ENCODE peak calls at places on chromosomes 11 and 22, in four cellular contexts. B is ovary, Y is AG04450, T is body of pancreas. I is an unnamed sample.

GRCh38 chr11:113549611-113550061 is 74.4 kb upstream of the DRD2 start:
- DNase-seq in Y (no peak), T (no peak), B (no peak), I (no peak)

GRCh38 chr11:8754241-8754640 is 71.6 kb downstream of the RPL27A start:
- DNase-seq in Y (no peak), B (no peak), T (no peak), I (no peak)

GRCh38 chr11:1054143-1055108 is 17.9 kb upstream of the MUC6 start:
- DNase-seq in T (no peak), Y (no peak), B (peak), I (peak)

GRCh38 chr11:290621-291231 is 1.8 kb downstream of the PGGHG start:
- DNase-seq in B (no peak), Y (no peak), T (peak), I (no peak)

GRCh38 chr11:125165664-125166346 is 1.3 kb downstream of the PKNOX2 start:
- DNase-seq in Y (no peak), T (no peak), B (peak), I (no peak)

GRCh38 chr11:1834791-1835670 is at the start of gene SYT8:
- DNase-seq in Y (no peak), B (no peak), T (peak), I (no peak)

GRCh38 chr11:490186-490929 is 16.7 kb downstream of the RNH1 start:
- DNase-seq in T (no peak), B (no peak), Y (no peak), I (no peak)

GRCh38 chr22:23137905-23138520 is 3.8 kb downstream of the RSPH14 start:
- DNase-seq in B (no peak), T (no peak), Y (no peak), I (no peak)

GRCh38 chr11:1072116-1072820 is 2.4 kb upstream of the MUC2 start:
- DNase-seq in T (peak), B (peak), Y (no peak), I (no peak)

GRCh38 chr11:116215471-116216113 is 557.2 kb downstream of the BUD13 start:
- DNase-seq in T (no peak), Y (no peak), B (no peak), I (no peak)

GRCh38 chr11:108754901-108755625 is 90.2 kb downstream of the DDX10 start:
- DNase-seq in Y (no peak), T (no peak), B (no peak), I (peak)

GRCh38 chr22:19579880-19580279 is 55.7 kb upstream of the CLDN5 start:
- DNase-seq in Y (no peak), B (no peak), T (no peak), I (no peak)

GRCh38 chr22:23301591-23301990 is 121.3 kb downstream of the BCR start:
- DNase-seq in B (no peak), Y (no peak), T (no peak), I (no peak)

GRCh38 chr11:75431533-75432525 is 1.2 kb downstream of the KLHL35 start:
- DNase-seq in B (no peak), T (peak), Y (no peak), I (no peak)

GRCh38 chr11:1481483-1481825 is 5.1 kb downstream of the MOB2 start:
- DNase-seq in Y (no peak), B (no peak), T (no peak), I (no peak)

GRCh38 chr11:100546714-100547113 is 140.4 kb upstream of the ARHGAP42 start:
- DNase-seq in B (no peak), Y (no peak), T (no peak), I (peak)

GRCh38 chr11:9787981-9788521 is 124.2 kb downstream of the SWAP70 start:
- DNase-seq in B (no peak), Y (peak), T (peak), I (no peak)

GRCh38 chr11:9260182-9261146 is 4.7 kb downstream of the DENND5A start:
- DNase-seq in Y (no peak), T (no peak), B (no peak), I (no peak)

GRCh38 chr11:77063861-77064260 is 2.9 kb upstream of the CAPN5 start:
- DNase-seq in T (no peak), Y (no peak), B (no peak), I (no peak)

GRCh38 chr11:70233511-70233919 is 30.4 kb downstream of the FADD start:
- DNase-seq in B (no peak), T (no peak), Y (peak), I (no peak)

GRCh38 chr22:44023404-44024287 is 456 bp upstream of the PARVB start:
- DNase-seq in T (peak), B (peak), Y (no peak), I (no peak)

GRCh38 chr11:118699508-118700220 is 20.2 kb upstream of the TREH start:
- DNase-seq in B (no peak), T (no peak), Y (no peak), I (no peak)

GRCh38 chr11:7204778-7205177 is 46.9 kb upstream of the SYT9 start:
- DNase-seq in Y (no peak), T (no peak), B (no peak), I (no peak)

GRCh38 chr11:78216021-78216420 is 27.3 kb downstream of the USP35 start:
- DNase-seq in Y (no peak), T (no peak), B (no peak), I (no peak)

GRCh38 chr11:98940913-98941312 is 79.8 kb upstream of the CNTN5 start:
- DNase-seq in Y (no peak), T (no peak), B (no peak), I (no peak)

GRCh38 chr11:111128471-111128870 is 117.1 kb upstream of the POU2AF2 start:
- DNase-seq in Y (no peak), T (no peak), B (no peak), I (no peak)

GRCh38 chr22:50340157-50340879 is 2.8 kb upstream of the PPP6R2 start:
- DNase-seq in T (no peak), Y (no peak), B (no peak), I (no peak)

GRCh38 chr11:37504066-37504611 is 906.1 kb upstream of the RAG2 start:
- DNase-seq in B (no peak), T (no peak), Y (peak), I (no peak)

GRCh38 chr22:29344137-29344536 is 28.6 kb upstream of the RASL10A start:
- DNase-seq in Y (no peak), B (peak), T (peak), I (peak)

GRCh38 chr11:108803781-108804180 is 138.9 kb downstream of the DDX10 start:
- DNase-seq in T (no peak), Y (no peak), B (no peak), I (no peak)

GRCh38 chr11:67289226-67289650 is at the start of gene ANKRD13D:
- DNase-seq in B (no peak), Y (no peak), T (no peak), I (no peak)

GRCh38 chr11:67288198-67288451 is 978 bp upstream of the ANKRD13D start:
- DNase-seq in Y (no peak), T (no peak), B (no peak), I (no peak)

GRCh38 chr11:67289651-67290479 is 762 bp downstream of the ANKRD13D start:
- DNase-seq in T (no peak), Y (no peak), B (no peak), I (no peak)

GRCh38 chr11:67287355-67288197 is 1.5 kb upstream of the ANKRD13D start:
- DNase-seq in B (no peak), T (no peak), Y (no peak), I (no peak)

DNA sequence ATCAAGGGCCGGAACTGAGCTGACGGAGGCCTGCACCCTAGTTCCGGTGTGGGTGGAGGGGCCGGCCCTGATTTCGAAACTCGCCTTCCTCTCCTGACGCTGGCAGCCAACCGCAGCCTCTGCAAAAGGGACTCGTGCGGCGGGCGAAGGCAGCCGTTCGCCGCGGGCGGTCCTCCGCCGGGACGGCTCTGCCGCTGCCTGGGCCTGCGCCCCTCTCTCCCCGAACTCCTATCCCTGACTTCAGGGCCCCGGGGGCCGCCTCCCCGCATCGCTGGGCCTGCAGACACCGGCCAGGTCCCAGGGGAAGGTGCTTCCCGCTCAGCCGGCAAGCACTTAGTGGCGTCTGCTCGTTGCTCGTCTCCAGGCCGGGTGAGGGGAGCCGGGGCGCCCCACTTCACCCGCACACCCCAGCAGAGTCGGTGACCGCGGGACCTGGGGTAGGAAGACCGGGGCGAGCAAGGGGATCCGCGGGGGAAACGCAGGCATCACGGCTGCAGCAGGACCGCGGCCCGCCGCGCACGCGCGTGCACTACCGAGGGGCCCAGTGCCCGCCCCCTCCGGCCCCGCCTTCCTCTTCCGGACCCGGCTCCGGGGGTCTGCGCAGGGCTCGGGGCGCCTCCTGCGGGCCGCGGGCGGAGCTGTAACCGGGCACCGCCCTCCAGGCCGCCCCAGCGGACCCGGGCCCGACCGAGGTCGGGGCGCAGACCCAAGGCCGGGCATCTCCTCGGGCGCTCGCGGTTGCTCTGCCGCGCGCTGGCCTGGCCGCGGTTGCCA is 464 bp upstream of the ANKRD13D start:
- DNase-seq in Y (peak), B (peak), T (peak), I (no peak)
- TF ChIP-seq CTCF in Y (peak), B (peak), T (no peak), I (peak)

GRCh38 chr22:30802202-30803166 is 107.8 kb downstream of the OSBP2 start:
- DNase-seq in Y (peak), T (peak), B (peak), I (peak)
- H3K4me3 ChIP-seq in Y (peak), T (no peak), B (no peak), I (peak)

GRCh38 chr11:84396521-84396920 is 1110.4 kb upstream of the CCDC90B start:
- DNase-seq in B (no peak), Y (no peak), T (no peak), I (no peak)

DNA sequence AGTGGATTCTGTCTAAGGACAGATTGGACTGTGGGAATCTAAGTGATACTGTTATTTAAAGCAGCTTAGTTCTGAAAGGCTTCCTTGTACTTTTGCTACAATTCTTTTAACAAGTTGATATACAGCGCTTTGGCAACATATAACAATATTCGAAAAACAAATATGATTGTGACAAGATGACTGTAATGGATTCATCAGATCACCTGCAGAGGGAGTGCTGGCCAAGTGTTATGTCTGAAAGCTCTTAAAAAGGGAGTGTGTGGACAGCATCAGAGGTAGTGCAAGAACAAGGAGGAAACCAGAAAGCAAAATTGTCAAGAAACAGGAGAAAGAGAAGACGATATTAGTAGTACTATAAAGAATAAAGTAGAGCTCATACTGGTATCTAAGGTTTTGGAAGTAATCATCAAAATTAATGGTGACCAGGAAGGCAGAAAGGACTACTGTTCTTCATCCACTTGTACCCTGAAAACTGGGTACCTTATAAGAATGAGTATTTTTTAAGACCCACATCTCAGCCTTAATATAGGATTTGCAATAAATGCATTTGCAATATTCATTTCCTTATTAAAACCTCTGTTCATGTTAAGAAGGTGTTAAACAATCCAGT is 1112.0 kb upstream of the CCDC90B start:
- DNase-seq in T (peak), B (no peak), Y (no peak), I (peak)
- TF ChIP-seq CTCF in T (peak), B (no peak), Y (peak), I (peak)

GRCh38 chr22:25402501-25403283 is 161.8 kb upstream of the GRK3 start:
- DNase-seq in Y (no peak), B (peak), T (peak), I (no peak)
- H3K4me3 ChIP-seq in Y (peak), B (no peak), T (no peak), I (peak)

GRCh38 chr22:36016656-36017055 is 12.0 kb downstream of the RBFOX2 start:
- DNase-seq in T (no peak), Y (no peak), B (no peak), I (no peak)

GRCh38 chr22:36017661-36018091 is 10.9 kb downstream of the RBFOX2 start:
- DNase-seq in T (no peak), B (no peak), Y (no peak), I (no peak)

GRCh38 chr22:36014539-36015072 is 14.0 kb downstream of the RBFOX2 start:
- DNase-seq in Y (no peak), B (no peak), T (no peak), I (no peak)

GRCh38 chr22:36015155-36015805 is 13.3 kb downstream of the RBFOX2 start:
- DNase-seq in B (no peak), Y (no peak), T (no peak), I (no peak)

DNA sequence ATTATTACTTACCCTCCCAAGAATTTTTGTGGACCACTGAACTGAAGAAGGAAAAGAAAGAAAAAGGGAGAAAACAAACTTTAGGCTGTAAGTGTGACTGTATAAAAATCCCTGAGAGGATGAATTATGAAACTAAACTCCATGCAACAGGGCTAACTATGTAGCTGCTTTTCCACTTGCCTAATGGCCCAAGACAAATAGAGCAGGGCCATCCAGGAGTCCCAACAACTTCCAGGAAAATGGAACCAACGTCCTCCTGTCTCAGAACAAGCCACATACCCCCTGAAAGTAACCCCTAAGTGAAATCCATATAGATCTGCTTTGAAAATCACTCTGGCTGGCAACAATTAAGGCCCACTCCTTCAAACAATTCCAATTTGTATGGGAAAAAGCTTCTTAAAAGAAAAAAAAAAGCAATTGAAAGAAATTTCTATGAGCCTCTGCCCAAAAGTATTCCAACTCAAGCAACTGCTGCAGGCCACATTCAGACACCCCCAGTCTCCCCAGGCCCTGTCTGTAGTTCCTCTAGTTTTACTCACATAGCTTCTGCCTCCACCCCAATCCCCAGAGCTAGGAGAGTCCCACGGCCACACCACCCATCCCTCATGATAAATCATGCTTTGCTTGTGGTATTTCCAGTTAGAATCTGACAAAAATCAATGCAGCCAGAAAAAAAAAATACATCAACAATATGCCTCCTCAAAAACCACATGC is 12.7 kb downstream of the RBFOX2 start:
- DNase-seq in B (no peak), Y (no peak), T (no peak), I (no peak)
- TF ChIP-seq CTCF in B (no peak), Y (no peak), T (no peak), I (no peak)

DNA sequence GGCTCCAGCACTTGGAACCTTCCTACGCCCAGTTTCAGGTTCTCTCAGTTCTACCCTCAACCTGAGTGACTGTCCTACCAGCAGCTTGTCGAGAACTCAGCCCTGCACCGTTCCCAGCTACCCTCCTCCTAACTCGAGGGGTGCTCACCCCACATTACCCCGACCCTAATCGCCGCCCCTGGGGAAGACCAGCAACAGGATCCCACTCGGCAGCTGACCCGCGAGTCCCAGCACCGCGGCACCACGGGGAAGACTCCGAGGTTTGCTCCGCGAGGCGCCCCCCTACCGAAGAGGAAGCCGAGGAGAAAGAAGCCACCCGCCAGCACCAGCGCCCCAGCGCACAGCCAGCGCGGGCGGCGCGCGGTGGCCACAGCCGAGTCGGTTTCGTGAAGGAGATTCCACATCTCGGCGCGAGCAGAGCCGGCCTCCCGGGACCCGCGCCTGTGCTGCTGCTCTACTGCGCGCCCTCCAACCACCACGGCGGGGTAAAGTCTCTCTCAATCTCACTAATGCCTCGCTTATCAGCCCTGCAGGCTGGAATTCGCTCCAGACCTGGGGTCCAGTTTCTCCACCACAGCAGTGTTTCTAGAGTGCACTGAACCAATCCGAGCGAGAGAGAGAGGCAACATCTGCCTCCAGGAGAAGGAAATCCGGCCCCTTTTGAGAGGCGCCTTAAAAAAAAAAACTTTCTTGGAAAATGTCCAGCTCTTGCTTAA is at the start of gene FOLH1:
- DNase-seq in B (peak), Y (no peak), T (peak), I (peak)
- H3K4me3 ChIP-seq in B (peak), Y (no peak), T (no peak), I (peak)

I was measured in LNCaP clone FGC.